ENCODE peak calls at places on chromosome 4, in four cellular contexts. U is lower lobe of right lung; K is activated CD4-positive, alpha-beta T cell treated with anti-CD3 and anti-CD28 coated beads, Interleukin-2, amount 50 U/mL, for 24 hours; Y is neural crest cell. O is an unnamed sample.

GRCh38 chr4:54233128-54233696 is 4.1 kb downstream of the PDGFRA start:
- DNase-seq in U (peak; percentile 87), K (peak; percentile 54), Y (peak; percentile 92), O (peak; percentile 78)

GRCh38 chr4:40719008-40719623 is 30.6 kb upstream of the NSUN7 start:
- DNase-seq in U (no peak), K (no peak), Y (no peak), O (peak; percentile 62)

GRCh38 chr4:2416564-2417195 is 1.8 kb downstream of the ZFYVE28 start:
- DNase-seq in U (peak; percentile 53), K (no peak), Y (no peak), O (peak; percentile 5)

GRCh38 chr4:114180481-114180880 is 201.0 kb upstream of the ARSJ start:
- DNase-seq in U (no peak), K (no peak), Y (peak; percentile 35), O (peak; percentile 20)

GRCh38 chr4:19879330-19879729 is 372.4 kb upstream of the SLIT2 start:
- DNase-seq in U (no peak), K (no peak), Y (no peak), O (no peak)

GRCh38 chr4:102792361-102792936 is 31.7 kb upstream of the MANBA start:
- DNase-seq in U (no peak), K (no peak), Y (no peak), O (no peak)

GRCh38 chr4:3635090-3635820 is 103.0 kb upstream of the LRPAP1 start:
- DNase-seq in U (peak; percentile 18), K (no peak), Y (no peak), O (no peak)

GRCh38 chr4:85298037-85298436 is 176.9 kb upstream of the ARHGAP24 start:
- DNase-seq in U (no peak), K (no peak), Y (no peak), O (no peak)

GRCh38 chr4:90845777-90846176 is 718.6 kb downstream of the CCSER1 start:
- DNase-seq in U (no peak), K (no peak), Y (no peak), O (no peak)

GRCh38 chr4:137310156-137310555 is 222.1 kb downstream of the PCDH18 start:
- DNase-seq in U (no peak), K (no peak), Y (no peak), O (no peak)

GRCh38 chr4:179097741-179098140 is 1655.5 kb upstream of the AGA start:
- DNase-seq in U (no peak), K (no peak), Y (peak; percentile 42), O (peak; percentile 9)

GRCh38 chr4:142743071-142743825 is 102.9 kb downstream of the INPP4B start:
- DNase-seq in U (no peak), K (no peak), Y (no peak), O (no peak)

GRCh38 chr4:8346838-8347605 is 77.5 kb downstream of the HTRA3 start:
- DNase-seq in U (no peak), K (no peak), Y (no peak), O (no peak)

GRCh38 chr4:37138019-37138653 is 106.4 kb upstream of the NWD2 start:
- DNase-seq in U (no peak), K (no peak), Y (no peak), O (no peak)

GRCh38 chr4:54093609-54094240 is 6.2 kb upstream of the GSX2 start:
- DNase-seq in U (no peak), K (no peak), Y (no peak), O (no peak)

O was measured in RPMI8226.